ENCODE peak calls at places on chromosomes 1 and 21, in four cellular contexts. V is iris pigment epithelial cell; K is NCI-H2081; W is stimulated activated CD8-positive, alpha-beta memory T cell treated with anti-CD3 and anti-CD28 coated beads, Interleukin-2, amount 100 ng/mL, for 1 hour. B is an unnamed sample.

GRCh38 chr1:205563927-205564441 is 59.5 kb downstream of the CDK18 start:
- DNase-seq in K (no peak), V (no peak), W (no peak), B (no peak)

GRCh38 chr1:180156631-180157091 is 2.0 kb downstream of the QSOX1 start:
- DNase-seq in W (no peak), V (peak), K (no peak), B (no peak)

GRCh38 chr21:32102426-32102825 is 176.4 kb downstream of the MIS18A start:
- DNase-seq in V (no peak), K (no peak), W (no peak), B (no peak)

GRCh38 chr1:171582589-171582988 is 39.5 kb upstream of the MYOCOS start:
- DNase-seq in V (no peak), W (no peak), K (no peak), B (no peak)

GRCh38 chr1:29563092-29563491 is 326.8 kb downstream of the PTPRU start:
- DNase-seq in K (no peak), V (no peak), W (no peak), B (no peak)

GRCh38 chr1:81799939-81800740 is 594 bp upstream of the ADGRL2 start:
- DNase-seq in K (peak), V (peak), W (no peak), B (no peak)

GRCh38 chr1:35305383-35305782 is 36.9 kb downstream of the ZMYM4 start:
- DNase-seq in V (no peak), K (no peak), W (no peak), B (no peak)

GRCh38 chr1:203177471-203178039 is 1.9 kb upstream of the MYBPH start:
- DNase-seq in V (no peak), K (no peak), W (no peak), B (no peak)

GRCh38 chr1:8006037-8006963 is 19.8 kb downstream of the ERRFI1 start:
- DNase-seq in V (peak), W (no peak), K (peak), B (no peak)

B was measured in GOT3.